ENCODE peak calls at places on chromosomes 16 and 17, in ten cellular contexts. P is midbrain; Z is HFFc6; R is CD4-positive, alpha-beta T cell; L is effector CD4-positive, alpha-beta T cell; Y is kidney tubule cell; V is COR-L47; G is NCI-H460; M is uterus; B is WERI-Rb-1. O is an unnamed sample.

GRCh38 chr16:56320081-56320480 is 105.3 kb downstream of the AMFR start:
- DNase-seq in Z (no peak), B (no peak), L (no peak), V (no peak), Y (no peak), R (no peak), M (no peak), P (no peak), G (no peak), O (no peak)

GRCh38 chr16:301950-302349 is 19.0 kb downstream of the PDIA2 start:
- DNase-seq in Z (no peak), L (no peak), Y (no peak), M (no peak), B (no peak), P (no peak), R (no peak), G (no peak), V (no peak), O (no peak)

GRCh38 chr16:9820481-9821246 is 361.6 kb downstream of the GRIN2A start:
- DNase-seq in P (peak), R (no peak), Z (no peak), M (no peak), V (no peak), L (no peak), B (no peak), Y (no peak), G (no peak), O (no peak)

GRCh38 chr16:779561-779960 is 8.6 kb downstream of the RPUSD1 start:
- DNase-seq in B (no peak), G (no peak), Y (no peak), V (no peak), Z (no peak), R (no peak), P (no peak), M (no peak), L (no peak), O (no peak)

GRCh38 chr16:48124266-48124665 is 31.5 kb downstream of the ABCC12 start:
- DNase-seq in G (no peak), Z (no peak), R (no peak), V (no peak), Y (peak), M (no peak), P (no peak), L (no peak), B (no peak), O (no peak)

GRCh38 chr16:2524339-2524938 is 4.3 kb downstream of the AMDHD2 start:
- DNase-seq in Z (no peak), R (no peak), P (no peak), M (no peak), L (no peak), V (no peak), B (no peak), G (no peak), Y (no peak), O (no peak)

GRCh38 chr17:9456265-9456664 is 119.4 kb downstream of the STX8 start:
- DNase-seq in B (no peak), R (no peak), M (no peak), V (no peak), P (no peak), G (no peak), L (no peak), Z (no peak), Y (no peak), O (no peak)

GRCh38 chr17:10125761-10126553 is 72.4 kb downstream of the GAS7 start:
- DNase-seq in L (no peak), P (no peak), G (no peak), Z (no peak), M (peak), B (no peak), V (no peak), R (no peak), Y (no peak), O (no peak)

GRCh38 chr17:10295728-10296343 is 77.0 kb downstream of the MYH13 start:
- DNase-seq in Y (peak), B (peak), V (no peak), L (no peak), Z (peak), R (no peak), P (peak), M (peak), G (peak), O (no peak)

GRCh38 chr16:66131895-66132294 is 234.6 kb upstream of the CDH5 start:
- DNase-seq in V (no peak), G (no peak), L (no peak), B (no peak), P (no peak), M (no peak), R (no peak), Z (peak), Y (no peak), O (no peak)

GRCh38 chr16:70747703-70748631 is 53.0 kb downstream of the VAC14 start:
- DNase-seq in R (no peak), Z (no peak), G (no peak), M (no peak), L (no peak), Y (peak), V (no peak), B (no peak), P (no peak), O (no peak)

GRCh38 chr17:34981538-34982241 is 1.4 kb downstream of the LIG3 start:
- DNase-seq in V (peak), Z (peak), P (no peak), B (no peak), L (no peak), G (no peak), R (no peak), Y (peak), M (no peak), O (peak)

GRCh38 chr17:39679521-39680192 is 8.2 kb downstream of the PGAP3 start:
- DNase-seq in P (no peak), M (no peak), G (no peak), Y (no peak), L (peak), Z (no peak), B (peak), R (peak), V (no peak), O (no peak)

GRCh38 chr17:38861399-38861843 is 7.9 kb upstream of the RPL23 start:
- DNase-seq in G (peak), R (no peak), P (no peak), L (no peak), V (no peak), Y (peak), M (no peak), Z (no peak), B (no peak), O (no peak)

GRCh38 chr17:58671969-58672368 is 19.9 kb downstream of the TEX14 start:
- DNase-seq in Z (no peak), V (no peak), M (no peak), G (no peak), R (no peak), B (no peak), Y (no peak), L (no peak), P (no peak), O (no peak)

GRCh38 chr17:44170499-44171201 is at the start of gene ASB16:
- DNase-seq in Z (peak), R (no peak), G (no peak), P (no peak), V (no peak), M (no peak), L (no peak), B (peak), Y (peak), O (peak)

GRCh38 chr16:77213542-77214108 is 14.4 kb downstream of the SYCE1L start:
- DNase-seq in B (no peak), R (no peak), L (no peak), G (peak), V (no peak), Z (peak), Y (peak), M (no peak), P (no peak), O (no peak)

GRCh38 chr17:17132746-17133145 is 73.4 kb downstream of the PLD6 start:
- DNase-seq in L (no peak), P (peak), V (no peak), Z (no peak), Y (no peak), R (no peak), M (no peak), B (no peak), G (no peak), O (peak)

GRCh38 chr17:66276328-66276937 is 26.0 kb upstream of the PRKCA start:
- DNase-seq in G (no peak), M (no peak), Y (peak), Z (peak), V (no peak), P (no peak), L (no peak), B (no peak), R (no peak), O (no peak)

GRCh38 chr16:83021049-83021448 is 394.3 kb downstream of the CDH13 start:
- DNase-seq in Z (no peak), L (no peak), R (no peak), P (no peak), Y (no peak), V (no peak), M (no peak), B (no peak), G (no peak), O (no peak)

GRCh38 chr16:80231888-80232287 is 308.9 kb upstream of the DYNLRB2 start:
- DNase-seq in B (no peak), Y (peak), V (no peak), L (no peak), G (no peak), Z (peak), M (no peak), R (no peak), P (no peak), O (no peak)

GRCh38 chr17:67718325-67718941 is 697 bp downstream of the NOL11 start:
- DNase-seq in B (peak), R (no peak), Y (peak), V (no peak), P (peak), G (peak), Z (peak), L (peak), M (no peak), O (peak)

GRCh38 chr16:65059421-65059980 is 62.4 kb downstream of the CDH11 start:
- DNase-seq in P (peak), B (no peak), V (no peak), R (no peak), G (no peak), Z (no peak), Y (no peak), L (no peak), M (no peak), O (no peak)